ENCODE peak calls at places on chromosomes 4 and X, in eight cellular contexts. R is NCI-H460, A is breast epithelium, N is anterior cingulate cortex, O is hippocampal formation, Q is hypothalamus, V is NCI-H1694 treated with DMSO at 0.1 percent for 48 hours, X is LoVo. W is an unnamed sample.

GRCh38 chr4:26263165-26263564 is 57.6 kb upstream of the RBPJ start:
- DNase-seq in N (no peak), Q (no peak), R (no peak), V (no peak), A (no peak), O (no peak), X (peak), W (no peak)

GRCh38 chr4:159150380-159150779 is 47.5 kb downstream of the RAPGEF2 start:
- DNase-seq in A (no peak), Q (no peak), X (no peak), R (no peak), N (no peak), V (no peak), O (no peak), W (no peak)

GRCh38 chr4:94436512-94436911 is 15.2 kb upstream of the PDLIM5 start:
- DNase-seq in X (no peak), R (no peak), Q (no peak), V (no peak), A (no peak), O (no peak), N (no peak), W (no peak)

GRCh38 chrX:24657671-24658410 is 10.7 kb upstream of the PCYT1B start:
- DNase-seq in N (no peak), O (no peak), X (no peak), Q (no peak), V (no peak), R (no peak), A (no peak), W (no peak)

GRCh38 chr4:176210101-176210500 is 14.7 kb upstream of the SPATA4 start:
- DNase-seq in R (no peak), V (no peak), A (no peak), Q (no peak), O (no peak), N (no peak), X (no peak), W (no peak)

GRCh38 chr4:106238819-106239420 is 77.1 kb downstream of the TBCK start:
- DNase-seq in O (no peak), Q (no peak), R (peak), X (peak), N (no peak), A (no peak), V (peak), W (peak)

GRCh38 chrX:56000169-56000568 is 232.0 kb upstream of the KLF8 start:
- DNase-seq in V (no peak), O (no peak), Q (no peak), X (no peak), N (no peak), R (no peak), A (no peak), W (peak)

GRCh38 chrX:20498851-20499635 is 232.3 kb upstream of the RPS6KA3 start:
- DNase-seq in X (no peak), V (no peak), Q (no peak), O (no peak), R (no peak), A (no peak), N (no peak), W (no peak)

GRCh38 chrX:130563476-130563875 is 161.7 kb downstream of the RBMX2 start:
- DNase-seq in O (no peak), Q (no peak), V (no peak), R (no peak), X (no peak), N (no peak), A (no peak), W (no peak)

GRCh38 chr4:101953949-101954348 is 163.4 kb downstream of the BANK1 start:
- DNase-seq in Q (no peak), V (peak), O (no peak), N (no peak), R (peak), A (no peak), X (peak), W (no peak)

GRCh38 chrX:119040432-119040831 is 32.4 kb upstream of the CT47C1 start:
- DNase-seq in X (no peak), N (no peak), V (no peak), O (no peak), A (no peak), R (no peak), Q (no peak), W (no peak)

GRCh38 chr4:153110739-153111138 is 93.5 kb upstream of the TRIM2 start:
- DNase-seq in V (no peak), O (no peak), A (no peak), R (no peak), Q (no peak), X (no peak), N (no peak), W (no peak)

GRCh38 chrX:102784550-102784949 is 64.0 kb downstream of the GPRASP3 start:
- DNase-seq in X (no peak), N (no peak), Q (no peak), V (no peak), O (no peak), A (no peak), R (no peak), W (no peak)

GRCh38 chrX:124086411-124086810 is 124.9 kb downstream of the STAG2 start:
- DNase-seq in R (no peak), V (no peak), N (no peak), X (no peak), O (no peak), A (no peak), Q (no peak), W (no peak)

GRCh38 chrX:47577424-47577823 is 4.8 kb upstream of the TIMP1 start:
- DNase-seq in A (no peak), X (no peak), Q (no peak), V (no peak), R (no peak), N (no peak), O (no peak), W (no peak)

GRCh38 chr4:142427456-142427855 is 418.6 kb downstream of the INPP4B start:
- DNase-seq in Q (no peak), V (no peak), R (no peak), N (no peak), A (no peak), X (no peak), O (no peak), W (no peak)

GRCh38 chr4:184384056-184384809 is 90.1 kb downstream of the IRF2 start:
- DNase-seq in A (no peak), X (peak), N (no peak), V (no peak), O (no peak), Q (peak), R (peak), W (peak)

GRCh38 chrX:116872931-116873330 is 410.2 kb upstream of the CT83 start:
- DNase-seq in N (no peak), Q (no peak), R (no peak), O (no peak), A (no peak), V (no peak), X (no peak), W (no peak)

GRCh38 chr4:14652522-14652921 is 349.8 kb upstream of the CPEB2 start:
- DNase-seq in V (no peak), A (no peak), Q (no peak), O (no peak), X (no peak), N (no peak), R (no peak), W (no peak)

GRCh38 chr4:8267077-8267476 is 2.5 kb upstream of the HTRA3 start:
- DNase-seq in A (no peak), N (no peak), V (peak), X (peak), Q (no peak), O (no peak), R (peak), W (no peak)

GRCh38 chr4:74370912-74371311 is 6.0 kb downstream of the EREG start:
- DNase-seq in Q (no peak), A (no peak), X (peak), N (no peak), R (peak), O (no peak), V (peak), W (no peak)

GRCh38 chr4:47913328-47913727 is 1.1 kb downstream of the NFXL1 start:
- DNase-seq in R (no peak), V (no peak), O (no peak), A (no peak), Q (no peak), N (no peak), X (no peak), W (no peak)